ENCODE peak calls at places on chromosomes 2 and 18, in four cellular contexts. U is HCT116, O is foreskin fibroblast, S is hepatic stellate cell. N is an unnamed sample.

GRCh38 chr18:58176915-58177717 is 133.1 kb downstream of the NEDD4L start:
- DNase-seq in U (no peak), O (peak; percentile 88), S (peak; percentile 78), N (no peak)

GRCh38 chr2:62745891-62746481 is 40.5 kb downstream of the EHBP1 start:
- DNase-seq in U (no peak), O (no peak), S (no peak), N (no peak)

GRCh38 chr2:101741775-101742520 is 44.4 kb downstream of the MAP4K4 start:
- DNase-seq in U (no peak), O (no peak), S (no peak), N (no peak)

GRCh38 chr2:73415906-73416305 is 30.3 kb downstream of the ALMS1 start:
- DNase-seq in U (no peak), O (peak; percentile 6), S (no peak), N (no peak)

GRCh38 chr18:61882296-61883004 is 10.4 kb downstream of the RNF152 start:
- DNase-seq in U (no peak), O (peak; percentile 63), S (peak; percentile 66), N (no peak)

GRCh38 chr18:2979027-2979570 is 33.8 kb downstream of the LPIN2 start:
- DNase-seq in U (no peak), O (peak; percentile 75), S (no peak), N (no peak)

GRCh38 chr2:109726666-109727270 is 67.3 kb upstream of the RGPD5 start:
- DNase-seq in U (no peak), O (no peak), S (no peak), N (no peak)

GRCh38 chr2:26172189-26172865 is 561 bp upstream of the GAREM2 start:
- DNase-seq in U (no peak), O (no peak), S (no peak), N (no peak)

GRCh38 chr2:43224571-43225092 is 1.8 kb downstream of the ZFP36L2 start:
- DNase-seq in U (no peak), O (no peak), S (no peak), N (peak; percentile 55)

GRCh38 chr2:20365249-20365817 is 14.7 kb upstream of the PUM2 start:
- DNase-seq in U (no peak), O (peak; percentile 57), S (peak; percentile 69), N (peak; percentile 83)

GRCh38 chr2:198916548-198916947 is 541.2 kb downstream of the SATB2 start:
- DNase-seq in U (no peak), O (no peak), S (no peak), N (no peak)

GRCh38 chr2:150663143-150663542 is 175.7 kb upstream of the RND3 start:
- DNase-seq in U (peak; percentile 0), O (peak; percentile 92), S (peak; percentile 26), N (no peak)

GRCh38 chr2:203811491-203812221 is 55.9 kb upstream of the CTLA4 start:
- DNase-seq in U (peak; percentile 62), O (peak; percentile 95), S (peak; percentile 58), N (peak; percentile 90)

GRCh38 chr18:21897811-21898210 is 157.2 kb downstream of the MIB1 start:
- DNase-seq in U (peak; percentile 41), O (peak; percentile 6), S (peak; percentile 41), N (peak; percentile 19)

GRCh38 chr2:197708331-197708730 is 3.2 kb downstream of the MARS2 start:
- DNase-seq in U (no peak), O (peak; percentile 66), S (no peak), N (no peak)

GRCh38 chr2:64401501-64401880 is 52.5 kb upstream of the LGALSL start:
- DNase-seq in U (no peak), O (no peak), S (no peak), N (no peak)

GRCh38 chr18:48002933-48003365 is 72.5 kb upstream of the SMAD2 start:
- DNase-seq in U (peak; percentile 77), O (peak; percentile 87), S (no peak), N (no peak)

GRCh38 chr2:240467659-240468299 is 32.3 kb downstream of the GPC1 start:
- DNase-seq in U (no peak), O (no peak), S (no peak), N (peak; percentile 7)

GRCh38 chr2:205892141-205893064 is 193.6 kb downstream of the INO80D start:
- DNase-seq in U (no peak), O (no peak), S (no peak), N (no peak)

GRCh38 chr2:156826342-156826933 is 390.3 kb downstream of the GPD2 start:
- DNase-seq in U (no peak), O (peak; percentile 47), S (no peak), N (no peak)

GRCh38 chr2:19670303-19670702 is 231.5 kb downstream of the TTC32 start:
- DNase-seq in U (no peak), O (no peak), S (no peak), N (no peak)

GRCh38 chr2:151043484-151043883 is 218.2 kb downstream of the RBM43 start:
- DNase-seq in U (peak; percentile 7), O (no peak), S (peak; percentile 20), N (no peak)

GRCh38 chr18:80210312-80211083 is 36.8 kb downstream of the PARD6G start:
- DNase-seq in U (no peak), O (no peak), S (no peak), N (no peak)

GRCh38 chr2:150309681-150310080 is 177.8 kb downstream of the RND3 start:
- DNase-seq in U (no peak), O (no peak), S (no peak), N (no peak)

GRCh38 chr2:61658841-61659780 is 121.0 kb upstream of the XPO1 start:
- DNase-seq in U (peak; percentile 60), O (no peak), S (peak; percentile 66), N (no peak)

GRCh38 chr2:149037851-149038250 is 648 bp upstream of the LYPD6B start:
- DNase-seq in U (peak; percentile 27), O (no peak), S (no peak), N (no peak)

GRCh38 chr2:76998713-76999112 is 523.5 kb downstream of the LRRTM4 start:
- DNase-seq in U (no peak), O (no peak), S (no peak), N (no peak)

GRCh38 chr2:187567126-187567525 is 12.9 kb upstream of the TFPI start:
- DNase-seq in U (no peak), O (peak; percentile 30), S (peak; percentile 68), N (no peak)

GRCh38 chr18:9474103-9474982 is 970 bp upstream of the RALBP1 start:
- DNase-seq in U (peak; percentile 72), O (peak; percentile 72), S (peak; percentile 71), N (no peak)

GRCh38 chr2:236178921-236179652 is 10.9 kb upstream of the GBX2 start:
- DNase-seq in U (no peak), O (peak; percentile 11), S (no peak), N (no peak)

GRCh38 chr18:50097702-50098101 is 97.2 kb downstream of the MYO5B start:
- DNase-seq in U (peak; percentile 16), O (peak; percentile 38), S (no peak), N (no peak)

N was measured in activated CD4-positive, alpha-beta memory T cell treated with anti-CD3 and anti-CD28 coated beads for 36 hours.